ENCODE peak calls at places on chromosomes 11 and 22, in nine cellular contexts. V is AG04449, Y is IMR-90, W is heart left ventricle, L is epithelial cell of esophagus, E is A549, H is body of pancreas, K is neural progenitor cell, B is heart right ventricle. Z is an unnamed sample.

GRCh38 chr22:39240841-39241631 is 3.7 kb downstream of the PDGFB start:
- DNase-seq in Y (no peak), E (peak; percentile 61), V (no peak), H (peak; percentile 80), W (peak; percentile 56), B (peak; percentile 56), K (peak; percentile 35), L (peak; percentile 76), Z (no peak)

GRCh38 chr11:17412488-17413180 is 24.2 kb upstream of the KCNJ11 start:
- DNase-seq in K (peak; percentile 89), H (no peak), Y (no peak), L (no peak), B (no peak), V (no peak), E (peak; percentile 29), W (no peak), Z (no peak)

GRCh38 chr11:32706985-32707736 is 87.3 kb downstream of the CCDC73 start:
- DNase-seq in Y (peak; percentile 82), K (no peak), B (no peak), V (peak; percentile 42), W (no peak), L (peak; percentile 71), H (no peak), E (peak; percentile 78), Z (peak; percentile 75)

GRCh38 chr22:19817561-19818263 is 37.0 kb downstream of the GNB1L start:
- DNase-seq in V (no peak), H (no peak), E (no peak), L (no peak), W (no peak), B (no peak), Y (no peak), K (no peak), Z (no peak)

GRCh38 chr22:25726241-25726640 is 15.7 kb upstream of the MYO18B start:
- DNase-seq in B (no peak), E (no peak), W (no peak), Y (no peak), H (no peak), V (no peak), K (no peak), L (no peak), Z (no peak)

GRCh38 chr11:116263770-116264169 is 509.0 kb downstream of the BUD13 start:
- DNase-seq in H (no peak), W (no peak), K (no peak), E (no peak), L (no peak), Y (no peak), V (no peak), B (no peak), Z (no peak)

GRCh38 chr22:27635435-27635834 is 166.1 kb downstream of the MN1 start:
- DNase-seq in W (no peak), H (no peak), K (no peak), Y (no peak), L (no peak), V (no peak), E (no peak), B (no peak), Z (no peak)

GRCh38 chr11:839875-840617 is 2.3 kb downstream of the POLR2L start:
- DNase-seq in V (no peak), H (no peak), B (no peak), Y (no peak), E (peak; percentile 67), L (peak; percentile 39), K (no peak), W (no peak), Z (no peak)

GRCh38 chr11:24636291-24636629 is 139.4 kb downstream of the LUZP2 start:
- DNase-seq in E (no peak), Y (no peak), V (no peak), W (no peak), B (no peak), H (no peak), K (no peak), L (no peak), Z (no peak)

GRCh38 chr22:30868663-30869385 is 99.8 kb downstream of the MORC2 start:
- DNase-seq in H (no peak), L (no peak), Y (peak; percentile 75), E (no peak), B (peak; percentile 10), K (no peak), V (no peak), W (peak; percentile 11), Z (no peak)

GRCh38 chr11:122785156-122785605 is 53.1 kb upstream of the CRTAM start:
- DNase-seq in H (no peak), Y (no peak), W (no peak), B (no peak), L (no peak), E (no peak), K (no peak), V (no peak), Z (no peak)

GRCh38 chr11:122788781-122789535 is 49.3 kb upstream of the CRTAM start:
- DNase-seq in V (no peak), Y (no peak), W (no peak), B (no peak), E (no peak), L (no peak), K (no peak), H (no peak), Z (no peak)

GRCh38 chr11:122784325-122785155 is 53.8 kb upstream of the CRTAM start:
- DNase-seq in K (no peak), B (no peak), Y (peak; percentile 98), W (no peak), H (peak; percentile 52), L (peak; percentile 92), V (peak; percentile 72), E (no peak), Z (peak; percentile 70)

GRCh38 chr11:122789916-122790315 is 48.4 kb upstream of the CRTAM start:
- DNase-seq in K (no peak), V (no peak), H (no peak), B (no peak), E (no peak), Y (no peak), L (no peak), W (no peak), Z (no peak)

GRCh38 chr11:122786896-122787295 is 51.4 kb upstream of the CRTAM start:
- DNase-seq in Y (no peak), B (no peak), K (no peak), W (no peak), V (no peak), L (peak; percentile 66), E (no peak), H (no peak), Z (no peak)
- TF ChIP-seq CTCF in Y (no peak), B (no peak), K (no peak), W (no peak), V (no peak), L (no peak), E (no peak), H (no peak), Z (no peak)

GRCh38 chr11:102561636-102562035 is 31.1 kb upstream of the MMP7 start:
- DNase-seq in V (no peak), E (no peak), K (no peak), B (no peak), H (no peak), W (no peak), L (no peak), Y (no peak), Z (no peak)
- H3K4me3 ChIP-seq in V (no peak overlapping the region), E (no peak overlapping the region), K (no peak overlapping the region), B (no peak overlapping the region), H (no peak overlapping the region), W (no peak overlapping the region), L (no peak overlapping the region), Y (no peak overlapping the region), Z (no peak overlapping the region)

DNA sequence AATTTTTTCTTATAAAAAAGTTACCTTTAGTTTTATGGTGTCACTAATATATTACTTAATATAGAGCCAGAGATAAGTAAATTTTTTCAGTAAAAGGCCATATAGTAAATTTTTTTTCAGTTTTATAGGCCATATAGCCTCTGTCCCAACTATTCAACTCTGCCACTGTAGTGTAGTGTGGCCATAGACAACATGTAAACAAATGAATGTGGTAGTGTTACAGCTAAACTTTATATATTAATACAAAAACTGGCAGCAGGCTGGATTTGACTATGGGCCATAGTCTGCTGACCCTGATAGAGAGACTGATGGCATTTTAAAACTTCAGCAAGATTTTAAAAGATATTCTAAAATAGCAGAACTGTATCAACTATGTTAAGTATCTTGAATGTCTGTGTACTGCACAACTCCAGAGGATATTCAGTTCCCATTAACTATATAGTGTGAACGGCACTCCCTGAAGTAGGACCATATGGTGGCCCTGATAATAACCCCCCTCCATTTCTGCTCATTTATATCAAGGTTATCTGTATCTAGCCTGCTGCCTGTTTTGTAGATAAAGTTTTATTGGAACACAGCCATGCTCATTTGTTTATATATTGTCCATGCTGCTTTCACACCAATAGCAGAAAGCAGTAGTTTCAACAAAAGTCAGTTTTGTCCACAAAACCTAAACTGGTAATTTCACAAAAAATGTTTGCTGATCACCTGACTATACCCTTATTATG is 71.6 kb downstream of the PRMT3 start:
- DNase-seq in H (no peak), Y (no peak), E (no peak), B (no peak), W (no peak), L (no peak), V (no peak), K (no peak), Z (no peak)
- TF ChIP-seq CTCF in H (no peak), Y (no peak), E (no peak), B (no peak), W (no peak), L (no peak), V (no peak), K (no peak), Z (no peak)

GRCh38 chr11:128684582-128685382 is 9.1 kb upstream of the FLI1 start:
- DNase-seq in E (no peak), L (no peak), H (no peak), Y (no peak), W (no peak), B (no peak), V (no peak), K (peak; percentile 50), Z (no peak)

GRCh38 chr11:128686745-128687177 is 7.1 kb upstream of the FLI1 start:
- DNase-seq in K (peak; percentile 77), V (no peak), W (peak; percentile 31), Y (peak; percentile 50), B (peak; percentile 65), E (peak; percentile 15), L (peak; percentile 77), H (peak; percentile 40), Z (no peak)

GRCh38 chr11:128686045-128686741 is 7.7 kb upstream of the FLI1 start:
- DNase-seq in K (peak; percentile 33), Y (no peak), H (no peak), V (no peak), L (no peak), E (no peak), W (no peak), B (no peak), Z (no peak)

GRCh38 chr11:128687321-128687720 is 6.6 kb upstream of the FLI1 start:
- DNase-seq in B (peak; percentile 58), V (no peak), W (peak; percentile 46), H (peak; percentile 41), K (peak; percentile 75), Y (no peak), L (peak; percentile 48), E (no peak), Z (no peak)

DNA sequence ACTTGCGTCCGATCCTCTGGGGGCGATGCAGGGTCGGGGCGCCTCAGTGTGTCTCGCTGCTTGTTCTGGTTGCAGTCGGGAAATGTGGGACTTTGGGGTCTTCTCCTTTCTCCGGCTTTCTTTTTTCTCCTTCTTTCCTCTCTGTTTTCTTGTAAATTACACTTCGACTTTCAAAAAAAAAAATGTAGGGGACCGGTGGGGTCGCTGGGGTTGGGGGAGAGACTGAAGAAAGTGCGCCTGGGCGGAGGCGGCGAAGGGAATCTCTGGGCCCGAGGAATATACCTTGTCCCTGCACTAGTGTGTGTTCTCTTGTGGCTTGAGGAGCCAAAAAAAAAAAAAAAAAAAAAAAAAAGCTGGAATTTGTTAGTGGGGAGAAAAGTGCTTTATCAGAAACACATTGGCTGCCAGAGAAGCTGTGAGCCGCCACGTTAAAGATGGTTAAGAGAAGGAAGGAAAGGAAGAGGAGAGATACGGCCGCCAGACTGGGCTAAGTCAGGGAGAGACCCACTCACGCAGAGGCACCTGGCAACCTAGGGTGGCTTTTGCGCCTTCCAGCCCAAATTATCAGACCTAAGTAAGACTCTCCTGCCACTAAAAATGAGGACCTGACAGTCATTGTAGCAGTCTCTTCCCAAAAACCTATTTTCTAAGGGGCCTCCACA is 8.4 kb upstream of the FLI1 start:
- DNase-seq in Y (no peak), H (no peak), V (no peak), B (no peak), L (no peak), K (no peak), E (no peak), W (no peak), Z (no peak)
- H3K4me3 ChIP-seq in Y (peak overlapping the region; percentile 19), H (no peak overlapping the region), V (no peak overlapping the region), B (no peak overlapping the region), L (no peak overlapping the region), K (no peak overlapping the region), E (no peak overlapping the region), W (no peak overlapping the region), Z (peak overlapping the region; percentile 18)

Z was measured in astrocyte of the cerebellum.